ENCODE peak calls at places on chromosomes 12 and 14, in seven cellular contexts. H is GM20000; X is stimulated activated CD8-positive, alpha-beta memory T cell treated with anti-CD3 and anti-CD28 coated beads, Interleukin-2, amount 100 ng/mL, for 1 hour; Q is M059J; E is GM06990; R is stimulated activated CD4-positive, alpha-beta T cell treated with anti-CD3 and anti-CD28 coated beads, Interleukin-1b, Interleukin-23, amount 100 ng/mL, for 24 hours; D is globus pallidus. N is an unnamed sample.

GRCh38 chr14:51957950-51958349 is 31.4 kb upstream of the RTRAF start:
- DNase-seq in H (no peak), X (no peak), Q (peak; percentile 79), E (no peak), R (no peak), D (no peak), N (no peak)

GRCh38 chr12:118164798-118165486 is 29.0 kb downstream of the PEBP1 start:
- DNase-seq in H (no peak), X (no peak), Q (peak; percentile 37), E (no peak), R (no peak), D (no peak), N (peak; percentile 33)

GRCh38 chr14:92297818-92298595 is 25.0 kb upstream of the SLC24A4 start:
- DNase-seq in H (no peak), X (no peak), Q (no peak), E (no peak), R (no peak), D (no peak), N (no peak)

GRCh38 chr14:104602315-104602932 is 2.1 kb downstream of the TMEM179 start:
- DNase-seq in H (no peak), X (no peak), Q (no peak), E (no peak), R (no peak), D (no peak), N (no peak)

GRCh38 chr12:25759752-25760151 is 198.7 kb upstream of the RASSF8 start:
- DNase-seq in H (no peak), X (no peak), Q (peak; percentile 46), E (no peak), R (no peak), D (no peak), N (no peak)

GRCh38 chr14:93014038-93015023 is 91.4 kb downstream of the CHGA start:
- DNase-seq in H (no peak), X (no peak), Q (no peak), E (no peak), R (no peak), D (no peak), N (no peak)

GRCh38 chr12:81950871-81951270 is 191.7 kb upstream of the PPFIA2 start:
- DNase-seq in H (no peak), X (no peak), Q (no peak), E (no peak), R (no peak), D (no peak), N (no peak)

GRCh38 chr12:42564540-42564939 is 25.0 kb downstream of the PRICKLE1 start:
- DNase-seq in H (no peak), X (no peak), Q (peak; percentile 70), E (no peak), R (no peak), D (no peak), N (no peak)

GRCh38 chr12:84741727-84742126 is 170.9 kb downstream of the SLC6A15 start:
- DNase-seq in H (no peak), X (no peak), Q (no peak), E (no peak), R (no peak), D (no peak), N (no peak)

GRCh38 chr14:55671641-55672040 is 91.6 kb downstream of the KTN1 start:
- DNase-seq in H (no peak), X (no peak), Q (peak; percentile 4), E (no peak), R (no peak), D (no peak), N (no peak)

GRCh38 chr14:74219277-74219676 is 20.0 kb upstream of the VSX2 start:
- DNase-seq in H (no peak), X (no peak), Q (no peak), E (no peak), R (no peak), D (no peak), N (no peak)

GRCh38 chr14:75518625-75519024 is 3.6 kb upstream of the BATF start:
- DNase-seq in H (peak; percentile 51), X (no peak), Q (no peak), E (no peak), R (no peak), D (no peak), N (peak; percentile 28)

GRCh38 chr12:64256166-64256800 is 34.2 kb upstream of the KICS2 start:
- DNase-seq in H (peak; percentile 13), X (no peak), Q (peak; percentile 61), E (no peak), R (peak; percentile 2), D (peak; percentile 81), N (peak; percentile 63)

GRCh38 chr14:23916038-23916437 is 37.5 kb upstream of the DHRS4 start:
- DNase-seq in H (no peak), X (no peak), Q (no peak), E (no peak), R (no peak), D (no peak), N (no peak)

GRCh38 chr12:83843531-83843930 is 1069.1 kb downstream of the SLC6A15 start:
- DNase-seq in H (no peak), X (no peak), Q (no peak), E (no peak), R (no peak), D (no peak), N (no peak)

GRCh38 chr12:39294712-39295111 is 148.2 kb downstream of the KIF21A start:
- DNase-seq in H (no peak), X (no peak), Q (no peak), E (no peak), R (no peak), D (peak; percentile 20), N (no peak)

GRCh38 chr12:119613319-119613936 is 19.9 kb downstream of the TMEM233 start:
- DNase-seq in H (no peak), X (no peak), Q (peak; percentile 57), E (no peak), R (no peak), D (no peak), N (no peak)

GRCh38 chr14:56666716-56667115 is 87.1 kb downstream of the TMEM260 start:
- DNase-seq in H (no peak), X (no peak), Q (peak; percentile 75), E (no peak), R (no peak), D (no peak), N (no peak)

GRCh38 chr14:21025374-21026151 is 702 bp upstream of the NDRG2 start:
- DNase-seq in H (no peak), X (no peak), Q (no peak), E (no peak), R (no peak), D (peak; percentile 91), N (no peak)

GRCh38 chr12:26164118-26164517 is 31.3 kb upstream of the SSPN start:
- DNase-seq in H (no peak), X (no peak), Q (no peak), E (no peak), R (no peak), D (no peak), N (no peak)

GRCh38 chr12:57887631-57888406 is 41.3 kb upstream of the CTDSP2 start:
- DNase-seq in H (no peak), X (no peak), Q (peak; percentile 88), E (no peak), R (no peak), D (no peak), N (no peak)

GRCh38 chr14:30005114-30005698 is 77.6 kb upstream of the PRKD1 start:
- DNase-seq in H (no peak), X (no peak), Q (peak; percentile 60), E (no peak), R (no peak), D (peak; percentile 45), N (peak; percentile 39)

GRCh38 chr14:68466491-68466977 is 326.3 kb downstream of the ZFP36L1 start:
- DNase-seq in H (no peak), X (no peak), Q (peak; percentile 93), E (no peak), R (no peak), D (no peak), N (no peak)

GRCh38 chr12:49680075-49680474 is 27.1 kb downstream of the FMNL3 start:
- DNase-seq in H (no peak), X (no peak), Q (no peak), E (no peak), R (no peak), D (no peak), N (no peak)

GRCh38 chr14:99892406-99892805 is 99.2 kb downstream of the EML1 start:
- DNase-seq in H (no peak), X (no peak), Q (no peak), E (no peak), R (no peak), D (no peak), N (no peak)

GRCh38 chr12:63206908-63207307 is 55.9 kb upstream of the AVPR1A start:
- DNase-seq in H (no peak), X (no peak), Q (peak; percentile 1), E (no peak), R (no peak), D (no peak), N (no peak)

GRCh38 chr12:113757223-113758002 is 208.7 kb downstream of the RBM19 start:
- DNase-seq in H (no peak), X (no peak), Q (peak; percentile 31), E (no peak), R (no peak), D (no peak), N (peak; percentile 36)

GRCh38 chr12:11707535-11707934 is 58.1 kb downstream of the ETV6 start:
- DNase-seq in H (no peak), X (no peak), Q (no peak), E (no peak), R (no peak), D (no peak), N (no peak)

GRCh38 chr14:51716610-51717009 is 64.9 kb downstream of the FRMD6 start:
- DNase-seq in H (no peak), X (no peak), Q (peak; percentile 61), E (no peak), R (no peak), D (no peak), N (no peak)

GRCh38 chr14:101078105-101078891 is 174.8 kb upstream of the RTL1 start:
- DNase-seq in H (no peak), X (no peak), Q (no peak), E (no peak), R (no peak), D (no peak), N (no peak)

GRCh38 chr14:90599748-90600507 is 203.1 kb downstream of the CALM1 start:
- DNase-seq in H (no peak), X (no peak), Q (peak; percentile 15), E (no peak), R (no peak), D (peak; percentile 63), N (peak; percentile 43)

GRCh38 chr12:32126720-32127119 is 20.1 kb downstream of the BICD1 start:
- DNase-seq in H (no peak), X (no peak), Q (peak; percentile 89), E (no peak), R (no peak), D (no peak), N (no peak)

GRCh38 chr12:103881261-103881660 is 40.2 kb upstream of the NT5DC3 start:
- DNase-seq in H (peak; percentile 28), X (no peak), Q (no peak), E (peak; percentile 24), R (no peak), D (no peak), N (no peak)

GRCh38 chr12:113852695-113853490 is 113.2 kb downstream of the RBM19 start:
- DNase-seq in H (no peak), X (no peak), Q (no peak), E (no peak), R (no peak), D (peak; percentile 29), N (no peak)

GRCh38 chr12:53302903-53303302 is 3.4 kb downstream of the MYG1 start:
- DNase-seq in H (no peak), X (no peak), Q (no peak), E (no peak), R (no peak), D (no peak), N (no peak)

GRCh38 chr12:28132398-28132797 is 57.9 kb upstream of the CCDC91 start:
- DNase-seq in H (no peak), X (no peak), Q (no peak), E (no peak), R (no peak), D (no peak), N (no peak)

GRCh38 chr14:45698462-45699134 is 445.6 kb upstream of the MIS18BP1 start:
- DNase-seq in H (no peak), X (no peak), Q (peak; percentile 48), E (no peak), R (no peak), D (no peak), N (peak; percentile 3)

GRCh38 chr12:27549801-27550652 is 26.0 kb downstream of the PPFIBP1 start:
- DNase-seq in H (no peak), X (no peak), Q (peak; percentile 98), E (no peak), R (no peak), D (peak; percentile 64), N (no peak)

N was measured in RPMI8226.